ENCODE peak calls at places on chromosomes 2 and 18, in ten cellular contexts. P is RWPE1; K is NB4; Y is CD8-positive, alpha-beta T cell; V is HAP-1; Q is psoas muscle; A is NCI-H1694; W is GM20000; J is stimulated activated CD4-positive, alpha-beta T cell treated with anti-CD3 and anti-CD28 coated beads, Interleukin-2, amount 100 ng/mL, for 24 hours; F is neural progenitor cell. L is an unnamed sample.

GRCh38 chr18:38575023-38575422 is 1009.4 kb upstream of the CELF4 start:
- DNase-seq in P (no peak), K (no peak), Y (no peak), V (no peak), Q (no peak), A (no peak), W (no peak), J (no peak), F (no peak), L (no peak)

GRCh38 chr18:21468514-21469164 is 131.9 kb downstream of the ESCO1 start:
- DNase-seq in P (no peak), K (no peak), Y (no peak), V (no peak), Q (no peak), A (no peak), W (no peak), J (no peak), F (no peak), L (no peak)

GRCh38 chr2:144414324-144414845 is 105.5 kb downstream of the ZEB2 start:
- DNase-seq in P (peak), K (peak), Y (no peak), V (no peak), Q (peak), A (no peak), W (peak), J (peak), F (no peak), L (no peak)

GRCh38 chr18:67794512-67794911 is 278.0 kb upstream of the DSEL start:
- DNase-seq in P (no peak), K (no peak), Y (no peak), V (no peak), Q (no peak), A (no peak), W (no peak), J (no peak), F (no peak), L (no peak)

GRCh38 chr2:64972856-64973255 is 16.3 kb upstream of the SLC1A4 start:
- DNase-seq in P (no peak), K (no peak), Y (no peak), V (no peak), Q (no peak), A (no peak), W (no peak), J (no peak), F (no peak), L (no peak)

GRCh38 chr2:30802611-30803010 is 4.6 kb downstream of the CAPN13 start:
- DNase-seq in P (no peak), K (no peak), Y (no peak), V (no peak), Q (no peak), A (no peak), W (no peak), J (no peak), F (no peak), L (no peak)

GRCh38 chr2:196247114-196247978 is 76.0 kb upstream of the STK17B start:
- DNase-seq in P (no peak), K (peak), Y (no peak), V (no peak), Q (peak), A (no peak), W (no peak), J (no peak), F (no peak), L (no peak)

GRCh38 chr18:2912357-2913299 is 65.8 kb downstream of the EMILIN2 start:
- DNase-seq in P (no peak), K (no peak), Y (peak), V (no peak), Q (no peak), A (no peak), W (no peak), J (no peak), F (no peak), L (no peak)

GRCh38 chr2:237096911-237097310 is 11.2 kb downstream of the COPS8 start:
- DNase-seq in P (no peak), K (no peak), Y (no peak), V (no peak), Q (no peak), A (no peak), W (no peak), J (no peak), F (no peak), L (no peak)

GRCh38 chr2:108365656-108366055 is 12.1 kb upstream of the SULT1C4 start:
- DNase-seq in P (no peak), K (no peak), Y (no peak), V (no peak), Q (no peak), A (no peak), W (no peak), J (no peak), F (no peak), L (no peak)

GRCh38 chr18:46711444-46711863 is 45.4 kb downstream of the ST8SIA5 start:
- DNase-seq in P (no peak), K (peak), Y (no peak), V (no peak), Q (peak), A (peak), W (peak), J (no peak), F (no peak), L (peak)

GRCh38 chr18:63970803-63971191 is 916 bp downstream of the SERPINB8 start:
- DNase-seq in P (peak), K (no peak), Y (no peak), V (peak), Q (peak), A (no peak), W (no peak), J (no peak), F (peak), L (peak)

GRCh38 chr18:67047334-67047733 is 443.4 kb upstream of the CDH19 start:
- DNase-seq in P (no peak), K (no peak), Y (no peak), V (no peak), Q (no peak), A (no peak), W (no peak), J (no peak), F (no peak), L (no peak)

GRCh38 chr18:70523798-70524182 is 234.9 kb downstream of the SOCS6 start:
- DNase-seq in P (no peak), K (no peak), Y (no peak), V (no peak), Q (no peak), A (no peak), W (no peak), J (no peak), F (no peak), L (no peak)

GRCh38 chr2:65435625-65436168 is 3.3 kb upstream of the SPRED2 start:
- DNase-seq in P (peak), K (peak), Y (no peak), V (peak), Q (peak), A (peak), W (peak), J (peak), F (peak), L (peak)

GRCh38 chr2:187319441-187320108 is 128.5 kb downstream of the CALCRL start:
- DNase-seq in P (peak), K (no peak), Y (no peak), V (no peak), Q (no peak), A (no peak), W (no peak), J (no peak), F (no peak), L (no peak)

GRCh38 chr18:26888259-26888658 is 22.8 kb upstream of the AQP4 start:
- DNase-seq in P (no peak), K (no peak), Y (no peak), V (no peak), Q (no peak), A (no peak), W (no peak), J (no peak), F (no peak), L (no peak)

GRCh38 chr18:5519448-5520362 is 24.1 kb downstream of the EPB41L3 start:
- DNase-seq in P (no peak), K (no peak), Y (no peak), V (no peak), Q (no peak), A (no peak), W (no peak), J (no peak), F (peak), L (no peak)

GRCh38 chr18:8508320-8508719 is 100.9 kb upstream of the RAB12 start:
- DNase-seq in P (no peak), K (no peak), Y (no peak), V (no peak), Q (no peak), A (no peak), W (no peak), J (no peak), F (no peak), L (no peak)

GRCh38 chr2:241597561-241597960 is 39.0 kb downstream of the BOK start:
- DNase-seq in P (no peak), K (no peak), Y (no peak), V (no peak), Q (no peak), A (no peak), W (no peak), J (no peak), F (no peak), L (no peak)

GRCh38 chr2:149204686-149205085 is 125.7 kb upstream of the LYPD6 start:
- DNase-seq in P (no peak), K (no peak), Y (no peak), V (no peak), Q (no peak), A (no peak), W (no peak), J (no peak), F (no peak), L (no peak)

GRCh38 chr2:174902491-174903242 is 102.5 kb downstream of the CHN1 start:
- DNase-seq in P (no peak), K (no peak), Y (no peak), V (no peak), Q (no peak), A (no peak), W (no peak), J (no peak), F (no peak), L (no peak)

GRCh38 chr2:234674781-234675201 is 177.9 kb upstream of the ARL4C start:
- DNase-seq in P (no peak), K (no peak), Y (no peak), V (no peak), Q (no peak), A (no peak), W (no peak), J (no peak), F (no peak), L (no peak)

GRCh38 chr2:180062178-180062577 is 55.1 kb upstream of the CWC22 start:
- DNase-seq in P (no peak), K (no peak), Y (no peak), V (no peak), Q (no peak), A (no peak), W (no peak), J (no peak), F (no peak), L (no peak)

GRCh38 chr2:105924271-105924670 is 179.6 kb downstream of the NCK2 start:
- DNase-seq in P (no peak), K (no peak), Y (no peak), V (no peak), Q (no peak), A (no peak), W (no peak), J (no peak), F (no peak), L (no peak)

GRCh38 chr2:157468931-157469708 is 25.2 kb upstream of the CYTIP start:
- DNase-seq in P (peak), K (peak), Y (no peak), V (no peak), Q (no peak), A (no peak), W (peak), J (no peak), F (no peak), L (no peak)

GRCh38 chr2:180644709-180645108 is 335.7 kb upstream of the UBE2E3 start:
- DNase-seq in P (peak), K (no peak), Y (no peak), V (no peak), Q (no peak), A (no peak), W (no peak), J (no peak), F (no peak), L (no peak)

GRCh38 chr2:62529758-62530157 is 23.8 kb upstream of the TMEM17 start:
- DNase-seq in P (no peak), K (no peak), Y (no peak), V (no peak), Q (no peak), A (no peak), W (no peak), J (no peak), F (no peak), L (no peak)